ENCODE peak calls at places on chromosomes 13 and 19, in eight cellular contexts. R, O, E, N, H, Q, M and A are unnamed samples.

GRCh38 chr13:113843864-113844556 is 19.9 kb downstream of the GAS6 start:
- DNase-seq in R (no peak), O (no peak), E (no peak), N (no peak), H (no peak), Q (no peak), M (peak; percentile 45), A (no peak)

GRCh38 chr13:73168226-73168992 is 109.6 kb downstream of the KLF5 start:
- DNase-seq in R (no peak), O (no peak), E (no peak), N (no peak), H (no peak), Q (no peak), M (no peak), A (no peak)

GRCh38 chr13:23289917-23290357 is 109.2 kb downstream of the SGCG start:
- DNase-seq in R (no peak), O (no peak), E (no peak), N (no peak), H (no peak), Q (no peak), M (peak; percentile 29), A (no peak)

GRCh38 chr13:72952529-72953141 is 106.2 kb upstream of the KLF5 start:
- DNase-seq in R (no peak), O (no peak), E (no peak), N (no peak), H (no peak), Q (no peak), M (no peak), A (no peak)

GRCh38 chr13:44719857-44720671 is 143.9 kb upstream of the TSC22D1 start:
- DNase-seq in R (no peak), O (no peak), E (no peak), N (no peak), H (no peak), Q (no peak), M (no peak), A (no peak)

GRCh38 chr19:19304186-19304975 is 15.9 kb downstream of the SUGP1 start:
- DNase-seq in R (no peak), O (no peak), E (no peak), N (peak; percentile 47), H (no peak), Q (no peak), M (peak; percentile 63), A (no peak)

GRCh38 chr13:23671902-23672301 is 101.7 kb downstream of the TNFRSF19 start:
- DNase-seq in R (no peak), O (no peak), E (no peak), N (no peak), H (no peak), Q (no peak), M (no peak), A (no peak)

GRCh38 chr13:33776510-33776909 is 41.4 kb upstream of the RFC3 start:
- DNase-seq in R (no peak), O (no peak), E (no peak), N (no peak), H (no peak), Q (no peak), M (no peak), A (no peak)

GRCh38 chr19:10744222-10744847 is 26.5 kb downstream of the DNM2 start:
- DNase-seq in R (no peak), O (no peak), E (no peak), N (no peak), H (no peak), Q (no peak), M (no peak), A (no peak)

GRCh38 chr19:34734601-34735103 is 609 bp downstream of the ZNF181 start:
- DNase-seq in R (no peak), O (no peak), E (no peak), N (no peak), H (no peak), Q (no peak), M (no peak), A (no peak)

GRCh38 chr13:38180670-38181069 is 169.0 kb upstream of the UFM1 start:
- DNase-seq in R (no peak), O (no peak), E (peak; percentile 23), N (no peak), H (no peak), Q (no peak), M (no peak), A (no peak)

GRCh38 chr13:42859760-42860159 is 78.4 kb downstream of the FAM216B start:
- DNase-seq in R (no peak), O (no peak), E (no peak), N (no peak), H (no peak), Q (no peak), M (no peak), A (no peak)

GRCh38 chr13:113625965-113626661 is 31.9 kb downstream of the ATP4B start:
- DNase-seq in R (no peak), O (no peak), E (no peak), N (no peak), H (no peak), Q (no peak), M (no peak), A (no peak)

GRCh38 chr13:36758345-36758744 is 60.7 kb upstream of the RFXAP start:
- DNase-seq in R (no peak), O (no peak), E (no peak), N (no peak), H (no peak), Q (no peak), M (no peak), A (no peak)

GRCh38 chr19:47036233-47036651 is 12.2 kb downstream of the TMEM160 start:
- DNase-seq in R (no peak), O (no peak), E (peak; percentile 21), N (no peak), H (no peak), Q (no peak), M (no peak), A (no peak)

GRCh38 chr19:55018633-55019032 is 19.4 kb downstream of the GP6 start:
- DNase-seq in R (no peak), O (no peak), E (no peak), N (no peak), H (no peak), Q (no peak), M (no peak), A (no peak)

GRCh38 chr19:19262190-19263057 is 10.7 kb downstream of the TM6SF2 start:
- DNase-seq in R (no peak), O (no peak), E (no peak), N (peak; percentile 16), H (no peak), Q (no peak), M (no peak), A (no peak)

GRCh38 chr13:33251131-33251629 is 34.4 kb downstream of the STARD13 start:
- DNase-seq in R (no peak), O (peak; percentile 34), E (peak; percentile 15), N (no peak), H (no peak), Q (no peak), M (peak; percentile 45), A (no peak)

GRCh38 chr13:41017153-41017552 is 2.0 kb downstream of the ELF1 start:
- DNase-seq in R (no peak), O (no peak), E (peak; percentile 36), N (no peak), H (peak; percentile 11), Q (no peak), M (no peak), A (no peak)

DNA sequence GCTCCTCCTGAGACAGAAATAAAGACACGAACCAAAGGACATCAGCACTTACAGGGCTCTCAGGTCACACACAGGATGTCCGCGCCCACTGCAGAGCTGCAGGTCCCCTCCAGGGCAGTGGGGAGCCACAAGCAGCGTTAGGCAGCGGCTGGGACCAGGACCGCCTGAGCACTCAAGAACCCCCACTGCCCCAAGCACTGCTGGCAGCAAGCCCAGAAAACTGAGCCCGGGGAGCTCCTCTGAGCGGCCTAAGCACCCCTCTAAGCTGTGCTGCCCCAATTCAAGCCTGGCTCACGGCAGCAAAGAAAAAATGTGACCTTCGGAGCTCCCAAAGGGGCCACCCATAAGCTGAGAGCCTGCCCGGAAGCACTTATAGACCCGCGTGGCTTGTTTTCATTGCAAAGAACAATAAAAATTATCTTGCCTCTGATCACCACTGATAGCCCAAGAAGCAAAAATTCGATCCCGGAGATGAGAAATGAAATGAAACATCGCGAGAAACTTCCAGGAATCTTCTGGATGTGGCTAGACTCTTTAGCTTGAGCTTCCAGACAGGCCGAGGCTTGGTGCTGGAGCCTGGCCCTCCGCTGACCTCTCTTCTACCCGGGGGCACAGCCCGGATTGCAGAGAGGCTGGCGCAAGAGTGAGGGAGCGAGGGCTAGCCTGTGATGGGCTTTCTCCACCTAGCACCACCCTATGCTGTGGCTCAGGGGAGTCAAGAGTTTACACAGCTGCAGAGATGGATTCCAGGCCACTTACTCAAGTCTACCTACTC is 6.3 kb downstream of the DPP9 start:
- DNase-seq in R (no peak), O (no peak), E (no peak), N (no peak), H (no peak), Q (no peak), M (no peak), A (no peak)
- H3K27ac ChIP-seq in R (no peak overlapping the region), O (peak overlapping the region; percentile 21), E (no peak overlapping the region), N (no peak overlapping the region), H (no peak overlapping the region), Q (no peak overlapping the region), M (no peak overlapping the region), A (no peak overlapping the region)

GRCh38 chr13:31149604-31150003 is 12.1 kb downstream of the HSPH1 start:
- DNase-seq in R (no peak), O (no peak), E (no peak), N (no peak), H (no peak), Q (no peak), M (no peak), A (no peak)
- H3K27ac ChIP-seq in R (no peak overlapping the region), O (no peak overlapping the region), E (no peak overlapping the region), N (no peak overlapping the region), H (no peak overlapping the region), Q (no peak overlapping the region), M (no peak overlapping the region), A (no peak overlapping the region)

DNA sequence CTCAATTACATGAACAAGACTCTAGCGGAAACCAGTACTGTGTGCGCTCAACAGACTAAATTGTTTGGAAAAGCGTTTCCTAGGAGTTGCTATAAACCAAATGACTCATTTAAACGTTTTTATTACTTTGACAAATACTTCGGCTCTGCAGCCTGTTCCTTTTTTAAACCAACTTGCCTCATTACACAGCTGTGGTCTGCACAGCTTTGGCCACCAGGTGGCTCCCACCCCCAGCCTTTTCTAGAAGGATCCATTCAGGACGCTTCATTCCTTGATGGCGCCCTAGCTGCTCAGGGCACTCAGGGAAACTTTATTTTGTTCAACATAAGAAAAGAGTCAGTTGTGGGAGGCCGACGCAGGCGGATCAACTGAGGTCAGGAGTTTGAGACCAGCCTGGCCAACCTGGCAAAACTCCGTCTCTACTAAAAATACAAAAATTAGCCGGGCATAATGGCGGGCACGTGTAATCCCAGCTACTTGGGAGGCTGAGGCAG is 41.0 kb upstream of the XPO4 start:
- DNase-seq in R (peak; percentile 48), O (peak; percentile 89), E (peak; percentile 46), N (peak; percentile 76), H (peak; percentile 20), Q (peak; percentile 3), M (peak; percentile 85), A (peak; percentile 56)
- H3K27ac ChIP-seq in R (no peak overlapping the region), O (peak overlapping the region; percentile 17), E (no peak overlapping the region), N (no peak overlapping the region), H (no peak overlapping the region), Q (no peak overlapping the region), M (no peak overlapping the region), A (peak overlapping the region; percentile 6)

DNA sequence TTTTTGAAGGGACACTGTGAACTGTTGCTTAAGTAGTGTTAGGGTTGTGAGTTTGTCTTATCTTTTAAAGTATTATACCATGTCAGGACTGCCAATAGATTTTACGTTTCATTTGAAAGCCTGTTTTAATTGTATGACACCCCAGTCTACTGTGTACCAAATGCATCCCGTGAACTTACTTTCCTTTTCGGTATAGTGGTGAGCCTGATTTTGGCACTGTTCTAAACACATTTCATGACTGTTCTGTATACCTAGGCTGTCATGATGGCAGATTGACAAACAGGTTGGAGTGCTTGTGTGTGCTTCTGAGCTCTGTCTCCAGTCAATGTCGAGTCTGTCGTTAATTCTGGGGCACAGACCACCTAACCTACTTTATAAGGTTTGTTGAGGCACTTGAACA is 740 bp downstream of the PCCA start:
- DNase-seq in R (no peak), O (no peak), E (peak; percentile 51), N (no peak), H (no peak), Q (no peak), M (no peak), A (no peak)
- H3K27ac ChIP-seq in R (peak overlapping the region; percentile 35), O (peak overlapping the region; percentile 83), E (no peak overlapping the region), N (no peak overlapping the region), H (no peak overlapping the region), Q (no peak overlapping the region), M (no peak overlapping the region), A (peak overlapping the region; percentile 3)